ENCODE peak calls at places on chromosomes 13 and 19, in ten cellular contexts. One of them, this sample, is unnamed.

GRCh38 chr19:50509366-50509765 is 1.6 kb downstream of the JOSD2 start:
- DNase-seq in tibial artery: no peak
- DNase-seq in lower leg skin: no peak
- DNase-seq in coronary artery: no peak
- DNase-seq in right lobe of liver: peak; percentile 50
- DNase-seq in uterus: no peak
- DNase-seq in glutamatergic neuron: no peak
- DNase-seq in AG09319: no peak
- DNase-seq in neural progenitor cell: no peak
- DNase-seq in foreskin keratinocyte: no peak
- DNase-seq in this sample: no peak

GRCh38 chr13:99436686-99437416 is 64.4 kb upstream of the TM9SF2 start:
- DNase-seq in glutamatergic neuron: peak; percentile 88
- DNase-seq in right lobe of liver: peak; percentile 85
- DNase-seq in tibial artery: peak; percentile 86
- DNase-seq in foreskin keratinocyte: peak; percentile 55
- DNase-seq in neural progenitor cell: peak; percentile 91
- DNase-seq in coronary artery: peak; percentile 87
- DNase-seq in lower leg skin: peak; percentile 98
- DNase-seq in uterus: peak; percentile 80
- DNase-seq in AG09319: peak; percentile 45
- DNase-seq in this sample: peak; percentile 80

GRCh38 chr19:7288977-7289376 is 5.2 kb downstream of the INSR start:
- DNase-seq in foreskin keratinocyte: no peak
- DNase-seq in neural progenitor cell: no peak
- DNase-seq in tibial artery: no peak
- DNase-seq in right lobe of liver: no peak
- DNase-seq in uterus: no peak
- DNase-seq in AG09319: no peak
- DNase-seq in coronary artery: no peak
- DNase-seq in lower leg skin: no peak
- DNase-seq in glutamatergic neuron: no peak
- DNase-seq in this sample: no peak

GRCh38 chr13:32415019-32415418 is 12.9 kb downstream of the N4BP2L1 start:
- DNase-seq in foreskin keratinocyte: no peak
- DNase-seq in coronary artery: no peak
- DNase-seq in right lobe of liver: no peak
- DNase-seq in glutamatergic neuron: peak; percentile 41
- DNase-seq in tibial artery: no peak
- DNase-seq in uterus: no peak
- DNase-seq in lower leg skin: no peak
- DNase-seq in AG09319: no peak
- DNase-seq in neural progenitor cell: peak; percentile 51
- DNase-seq in this sample: no peak

GRCh38 chr13:97043302-97043701 is 49.0 kb upstream of the OXGR1 start:
- DNase-seq in neural progenitor cell: no peak
- DNase-seq in coronary artery: no peak
- DNase-seq in lower leg skin: no peak
- DNase-seq in uterus: no peak
- DNase-seq in right lobe of liver: no peak
- DNase-seq in foreskin keratinocyte: peak; percentile 18
- DNase-seq in glutamatergic neuron: no peak
- DNase-seq in tibial artery: no peak
- DNase-seq in AG09319: peak; percentile 31
- DNase-seq in this sample: no peak

GRCh38 chr19:8487137-8487851 is 15.1 kb downstream of the PRAM1 start:
- DNase-seq in coronary artery: no peak
- DNase-seq in neural progenitor cell: no peak
- DNase-seq in tibial artery: no peak
- DNase-seq in foreskin keratinocyte: no peak
- DNase-seq in lower leg skin: no peak
- DNase-seq in glutamatergic neuron: no peak
- DNase-seq in right lobe of liver: no peak
- DNase-seq in AG09319: no peak
- DNase-seq in uterus: no peak
- DNase-seq in this sample: no peak

GRCh38 chr13:34591163-34591562 is 350.9 kb upstream of the NBEA start:
- DNase-seq in right lobe of liver: no peak
- DNase-seq in coronary artery: no peak
- DNase-seq in glutamatergic neuron: no peak
- DNase-seq in AG09319: no peak
- DNase-seq in tibial artery: no peak
- DNase-seq in foreskin keratinocyte: no peak
- DNase-seq in lower leg skin: no peak
- DNase-seq in neural progenitor cell: no peak
- DNase-seq in uterus: no peak
- DNase-seq in this sample: no peak

GRCh38 chr19:15291089-15291488 is 41.2 kb downstream of the BRD4 start:
- DNase-seq in tibial artery: no peak
- DNase-seq in neural progenitor cell: no peak
- DNase-seq in lower leg skin: no peak
- DNase-seq in uterus: no peak
- DNase-seq in coronary artery: no peak
- DNase-seq in right lobe of liver: no peak
- DNase-seq in glutamatergic neuron: no peak
- DNase-seq in foreskin keratinocyte: peak; percentile 38
- DNase-seq in AG09319: no peak
- DNase-seq in this sample: no peak

GRCh38 chr19:29329460-29330134 is 116.6 kb upstream of the UQCRFS1 start:
- DNase-seq in lower leg skin: no peak
- DNase-seq in coronary artery: no peak
- DNase-seq in glutamatergic neuron: no peak
- DNase-seq in foreskin keratinocyte: no peak
- DNase-seq in tibial artery: no peak
- DNase-seq in uterus: no peak
- DNase-seq in right lobe of liver: no peak
- DNase-seq in neural progenitor cell: peak; percentile 79
- DNase-seq in AG09319: no peak
- DNase-seq in this sample: no peak

GRCh38 chr19:1761528-1762242 is 8.4 kb downstream of the ONECUT3 start:
- DNase-seq in lower leg skin: no peak
- DNase-seq in tibial artery: no peak
- DNase-seq in neural progenitor cell: no peak
- DNase-seq in foreskin keratinocyte: no peak
- DNase-seq in glutamatergic neuron: no peak
- DNase-seq in coronary artery: no peak
- DNase-seq in right lobe of liver: no peak
- DNase-seq in AG09319: no peak
- DNase-seq in uterus: no peak
- DNase-seq in this sample: no peak

GRCh38 chr19:6691342-6691741 is 21.4 kb upstream of the TNFSF14 start:
- DNase-seq in tibial artery: no peak
- DNase-seq in AG09319: no peak
- DNase-seq in glutamatergic neuron: no peak
- DNase-seq in uterus: no peak
- DNase-seq in neural progenitor cell: no peak
- DNase-seq in lower leg skin: no peak
- DNase-seq in right lobe of liver: peak; percentile 8
- DNase-seq in foreskin keratinocyte: no peak
- DNase-seq in coronary artery: no peak
- DNase-seq in this sample: no peak

GRCh38 chr13:78430166-78430791 is 173.1 kb downstream of the POU4F1 start:
- DNase-seq in tibial artery: no peak
- DNase-seq in right lobe of liver: no peak
- DNase-seq in foreskin keratinocyte: no peak
- DNase-seq in AG09319: no peak
- DNase-seq in coronary artery: no peak
- DNase-seq in lower leg skin: no peak
- DNase-seq in uterus: no peak
- DNase-seq in glutamatergic neuron: no peak
- DNase-seq in neural progenitor cell: peak; percentile 52
- DNase-seq in this sample: no peak

GRCh38 chr19:10343495-10343894 is 4.1 kb upstream of the ICAM3 start:
- DNase-seq in uterus: no peak
- DNase-seq in foreskin keratinocyte: no peak
- DNase-seq in AG09319: no peak
- DNase-seq in glutamatergic neuron: no peak
- DNase-seq in lower leg skin: no peak
- DNase-seq in coronary artery: no peak
- DNase-seq in neural progenitor cell: no peak
- DNase-seq in tibial artery: no peak
- DNase-seq in right lobe of liver: no peak
- DNase-seq in this sample: no peak

GRCh38 chr19:48630289-48631036 is 6.7 kb downstream of the DBP start:
- DNase-seq in right lobe of liver: peak; percentile 78
- DNase-seq in foreskin keratinocyte: no peak
- DNase-seq in uterus: peak; percentile 77
- DNase-seq in tibial artery: peak; percentile 81
- DNase-seq in AG09319: no peak
- DNase-seq in lower leg skin: peak; percentile 96
- DNase-seq in coronary artery: no peak
- DNase-seq in glutamatergic neuron: peak; percentile 59
- DNase-seq in neural progenitor cell: peak; percentile 80
- DNase-seq in this sample: no peak

GRCh38 chr13:99909836-99910619 is 61.5 kb downstream of the ZIC5 start:
- DNase-seq in right lobe of liver: peak; percentile 85
- DNase-seq in lower leg skin: no peak
- DNase-seq in tibial artery: no peak
- DNase-seq in AG09319: no peak
- DNase-seq in coronary artery: no peak
- DNase-seq in glutamatergic neuron: peak; percentile 47
- DNase-seq in foreskin keratinocyte: no peak
- DNase-seq in neural progenitor cell: no peak
- DNase-seq in uterus: no peak
- DNase-seq in this sample: no peak

GRCh38 chr19:41959056-41960053 is at the start of gene RABAC1:
- DNase-seq in right lobe of liver: peak; percentile 91
- DNase-seq in lower leg skin: peak; percentile 97
- DNase-seq in tibial artery: peak; percentile 93
- DNase-seq in glutamatergic neuron: peak; percentile 95
- DNase-seq in AG09319: peak; percentile 67
- DNase-seq in uterus: peak; percentile 88
- DNase-seq in neural progenitor cell: peak; percentile 97
- DNase-seq in coronary artery: peak; percentile 88
- DNase-seq in foreskin keratinocyte: peak; percentile 88
- DNase-seq in this sample: peak; percentile 94
- TF ChIP-seq CTCF in right lobe of liver: peak; percentile 2
- TF ChIP-seq CTCF in lower leg skin: no peak
- TF ChIP-seq CTCF in tibial artery: no peak
- TF ChIP-seq CTCF in glutamatergic neuron: peak; percentile 11
- TF ChIP-seq CTCF in AG09319: peak; percentile 17
- TF ChIP-seq CTCF in uterus: no peak
- TF ChIP-seq CTCF in neural progenitor cell: peak; percentile 46
- TF ChIP-seq CTCF in coronary artery: no peak
- TF ChIP-seq CTCF in foreskin keratinocyte: peak; percentile 37
- TF ChIP-seq CTCF in this sample: no peak

GRCh38 chr19:34888091-34888490 is 38.6 kb upstream of the ZNF30 start:
- DNase-seq in glutamatergic neuron: no peak
- DNase-seq in lower leg skin: peak; percentile 42
- DNase-seq in foreskin keratinocyte: no peak
- DNase-seq in neural progenitor cell: no peak
- DNase-seq in right lobe of liver: no peak
- DNase-seq in tibial artery: no peak
- DNase-seq in AG09319: no peak
- DNase-seq in coronary artery: no peak
- DNase-seq in uterus: no peak
- DNase-seq in this sample: no peak
- TF ChIP-seq CTCF in glutamatergic neuron: no peak
- TF ChIP-seq CTCF in lower leg skin: no peak
- TF ChIP-seq CTCF in foreskin keratinocyte: no peak
- TF ChIP-seq CTCF in neural progenitor cell: no peak
- TF ChIP-seq CTCF in right lobe of liver: no peak
- TF ChIP-seq CTCF in tibial artery: no peak
- TF ChIP-seq CTCF in AG09319: no peak
- TF ChIP-seq CTCF in coronary artery: no peak
- TF ChIP-seq CTCF in uterus: no peak
- TF ChIP-seq CTCF in this sample: no peak

DNA sequence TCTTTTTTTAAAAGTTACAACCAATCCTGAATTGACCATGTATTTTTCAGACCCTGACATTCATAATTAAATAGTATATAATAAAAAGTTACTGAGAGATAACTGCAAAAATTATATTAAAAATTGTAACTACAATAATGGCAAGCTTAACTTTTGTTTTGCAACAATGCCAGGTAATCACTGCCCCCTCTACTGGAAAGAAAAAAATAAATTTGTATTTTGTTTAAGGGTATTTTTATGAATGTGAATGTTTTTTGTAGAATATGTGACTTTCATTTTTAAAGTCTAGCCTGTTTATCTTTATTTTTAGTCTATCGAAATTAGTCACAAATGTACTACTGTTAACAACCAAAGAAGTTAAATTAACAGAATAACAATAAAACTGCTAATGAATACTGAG is 21.7 kb downstream of the MRPS31 start:
- DNase-seq in glutamatergic neuron: no peak
- DNase-seq in neural progenitor cell: no peak
- DNase-seq in uterus: no peak
- DNase-seq in foreskin keratinocyte: no peak
- DNase-seq in coronary artery: no peak
- DNase-seq in right lobe of liver: no peak
- DNase-seq in AG09319: no peak
- DNase-seq in tibial artery: no peak
- DNase-seq in lower leg skin: no peak
- DNase-seq in this sample: no peak
- TF ChIP-seq CTCF in glutamatergic neuron: no peak
- TF ChIP-seq CTCF in neural progenitor cell: peak; percentile 21
- TF ChIP-seq CTCF in uterus: no peak
- TF ChIP-seq CTCF in foreskin keratinocyte: peak; percentile 48
- TF ChIP-seq CTCF in coronary artery: no peak
- TF ChIP-seq CTCF in right lobe of liver: no peak
- TF ChIP-seq CTCF in AG09319: no peak
- TF ChIP-seq CTCF in tibial artery: no peak
- TF ChIP-seq CTCF in lower leg skin: no peak
- TF ChIP-seq CTCF in this sample: no peak

GRCh38 chr19:40394816-40395210 is 4.8 kb upstream of the HIPK4 start:
- DNase-seq in uterus: no peak
- DNase-seq in coronary artery: no peak
- DNase-seq in right lobe of liver: no peak
- DNase-seq in lower leg skin: no peak
- DNase-seq in neural progenitor cell: no peak
- DNase-seq in glutamatergic neuron: no peak
- DNase-seq in AG09319: no peak
- DNase-seq in foreskin keratinocyte: no peak
- DNase-seq in tibial artery: no peak
- DNase-seq in this sample: no peak

GRCh38 chr19:40393894-40394815 is 4.2 kb upstream of the HIPK4 start:
- DNase-seq in uterus: no peak
- DNase-seq in glutamatergic neuron: no peak
- DNase-seq in lower leg skin: no peak
- DNase-seq in tibial artery: no peak
- DNase-seq in foreskin keratinocyte: no peak
- DNase-seq in neural progenitor cell: no peak
- DNase-seq in AG09319: no peak
- DNase-seq in right lobe of liver: no peak
- DNase-seq in coronary artery: no peak
- DNase-seq in this sample: no peak

GRCh38 chr19:40390084-40390742 is at the start of gene HIPK4:
- DNase-seq in coronary artery: no peak
- DNase-seq in foreskin keratinocyte: no peak
- DNase-seq in neural progenitor cell: no peak
- DNase-seq in glutamatergic neuron: no peak
- DNase-seq in uterus: no peak
- DNase-seq in lower leg skin: no peak
- DNase-seq in AG09319: no peak
- DNase-seq in tibial artery: no peak
- DNase-seq in right lobe of liver: no peak
- DNase-seq in this sample: no peak

GRCh38 chr19:40392123-40392522 is 2.1 kb upstream of the HIPK4 start:
- DNase-seq in glutamatergic neuron: no peak
- DNase-seq in neural progenitor cell: no peak
- DNase-seq in right lobe of liver: no peak
- DNase-seq in tibial artery: no peak
- DNase-seq in lower leg skin: no peak
- DNase-seq in foreskin keratinocyte: no peak
- DNase-seq in coronary artery: no peak
- DNase-seq in uterus: no peak
- DNase-seq in AG09319: no peak
- DNase-seq in this sample: no peak

GRCh38 chr19:40392894-40393517 is 3.0 kb upstream of the HIPK4 start:
- DNase-seq in tibial artery: no peak
- DNase-seq in coronary artery: no peak
- DNase-seq in right lobe of liver: no peak
- DNase-seq in AG09319: no peak
- DNase-seq in lower leg skin: no peak
- DNase-seq in glutamatergic neuron: no peak
- DNase-seq in foreskin keratinocyte: peak; percentile 25
- DNase-seq in neural progenitor cell: no peak
- DNase-seq in uterus: no peak
- DNase-seq in this sample: no peak
- TF ChIP-seq CTCF in tibial artery: no peak
- TF ChIP-seq CTCF in coronary artery: no peak
- TF ChIP-seq CTCF in right lobe of liver: peak; percentile 7
- TF ChIP-seq CTCF in AG09319: no peak
- TF ChIP-seq CTCF in lower leg skin: no peak
- TF ChIP-seq CTCF in glutamatergic neuron: no peak
- TF ChIP-seq CTCF in foreskin keratinocyte: peak; percentile 61
- TF ChIP-seq CTCF in neural progenitor cell: no peak
- TF ChIP-seq CTCF in uterus: no peak
- TF ChIP-seq CTCF in this sample: no peak

This sample was measured in dorsolateral prefrontal cortex.